ENCODE peak calls at places on chromosome 19, in six cellular contexts. K is T-cell; P is activated CD4-positive, CD25-positive, alpha-beta regulatory T cell; V is Daoy; Z is Caki2; J is left ventricle myocardium inferior. M is an unnamed sample.

GRCh38 chr19:57648336-57649003 is 15.5 kb downstream of the ZNF211 start:
- DNase-seq in K (no peak), P (no peak), V (no peak), Z (no peak), J (no peak), M (no peak)

GRCh38 chr19:41452584-41453275 is 9.8 kb downstream of the ERICH4 start:
- DNase-seq in K (no peak), P (no peak), V (no peak), Z (no peak), J (no peak), M (no peak)

GRCh38 chr19:3664879-3665642 is 35.2 kb downstream of the PIP5K1C start:
- DNase-seq in K (no peak), P (no peak), V (no peak), Z (no peak), J (no peak), M (no peak)

GRCh38 chr19:1090731-1091543 is 4.2 kb downstream of the POLR2E start:
- DNase-seq in K (no peak), P (no peak), V (no peak), Z (no peak), J (no peak), M (no peak)

GRCh38 chr19:16773939-16774338 is 54.3 kb downstream of the NWD1 start:
- DNase-seq in K (no peak), P (no peak), V (no peak), Z (no peak), J (no peak), M (no peak)

GRCh38 chr19:43759515-43759914 is 4.8 kb upstream of the SMG9 start:
- DNase-seq in K (no peak), P (no peak), V (peak; percentile 76), Z (peak; percentile 74), J (no peak), M (peak; percentile 86)

GRCh38 chr19:58466089-58466759 is 656 bp upstream of the ZNF324 start:
- DNase-seq in K (no peak), P (no peak), V (no peak), Z (no peak), J (no peak), M (no peak)

GRCh38 chr19:18665771-18666202 is 17.7 kb upstream of the CRTC1 start:
- DNase-seq in K (no peak), P (no peak), V (no peak), Z (no peak), J (no peak), M (no peak)

GRCh38 chr19:16928351-16928750 is 39.6 kb downstream of the F2RL3 start:
- DNase-seq in K (no peak), P (no peak), V (no peak), Z (no peak), J (no peak), M (no peak)

GRCh38 chr19:20278342-20278741 is 111.3 kb downstream of the ZNF486 start:
- DNase-seq in K (no peak), P (no peak), V (peak; percentile 40), Z (peak; percentile 17), J (no peak), M (no peak)

GRCh38 chr19:19549804-19550453 is 11.9 kb downstream of the CILP2 start:
- DNase-seq in K (no peak), P (no peak), V (no peak), Z (no peak), J (no peak), M (no peak)

GRCh38 chr19:29896790-29897189 is 45.2 kb upstream of the URI1 start:
- DNase-seq in K (no peak), P (no peak), V (no peak), Z (no peak), J (no peak), M (no peak)

GRCh38 chr19:5058456-5059190 is 89.7 kb downstream of the KDM4B start:
- DNase-seq in K (no peak), P (no peak), V (peak; percentile 35), Z (no peak), J (no peak), M (no peak)

GRCh38 chr19:802497-802887 is 5.2 kb downstream of the PTBP1 start:
- DNase-seq in K (no peak), P (no peak), V (no peak), Z (no peak), J (no peak), M (no peak)

GRCh38 chr19:35247526-35248309 is 1.1 kb upstream of the LSR start:
- DNase-seq in K (no peak), P (no peak), V (peak; percentile 76), Z (peak; percentile 96), J (no peak), M (peak; percentile 89)

GRCh38 chr19:42281175-42282035 is 12.4 kb downstream of the CIC start:
- DNase-seq in K (no peak), P (no peak), V (peak; percentile 75), Z (no peak), J (peak; percentile 69), M (peak; percentile 56)

GRCh38 chr19:16326401-16327130 is 1.9 kb downstream of the KLF2 start:
- DNase-seq in K (peak; percentile 58), P (no peak), V (no peak), Z (no peak), J (no peak), M (no peak)

GRCh38 chr19:2302319-2303208 is 5.4 kb downstream of the LINGO3 start:
- DNase-seq in K (no peak), P (no peak), V (no peak), Z (no peak), J (peak; percentile 56), M (no peak)

GRCh38 chr19:19134687-19135158 is 3.6 kb downstream of the TMEM161A start:
- DNase-seq in K (peak; percentile 33), P (no peak), V (no peak), Z (no peak), J (peak; percentile 82), M (no peak)

GRCh38 chr19:17110599-17110966 is 35.0 kb downstream of the MYO9B start:
- DNase-seq in K (no peak), P (no peak), V (no peak), Z (no peak), J (no peak), M (no peak)

GRCh38 chr19:10379880-10380310 is 477 bp downstream of the TYK2 start:
- DNase-seq in K (no peak), P (no peak), V (no peak), Z (no peak), J (no peak), M (peak; percentile 30)

GRCh38 chr19:426725-427445 is 17.9 kb upstream of the C2CD4C start:
- DNase-seq in K (no peak), P (no peak), V (no peak), Z (no peak), J (no peak), M (no peak)

GRCh38 chr19:7067716-7068115 is 1.8 kb upstream of the ZNF557 start:
- DNase-seq in K (no peak), P (no peak), V (no peak), Z (no peak), J (no peak), M (no peak)

GRCh38 chr19:48424694-48425219 is 21.0 kb upstream of the GRWD1 start:
- DNase-seq in K (no peak), P (no peak), V (peak; percentile 87), Z (peak; percentile 79), J (no peak), M (peak; percentile 63)

GRCh38 chr19:38395381-38396127 is 7.1 kb downstream of the SPRED3 start:
- DNase-seq in K (no peak), P (no peak), V (no peak), Z (no peak), J (no peak), M (no peak)

GRCh38 chr19:279231-279630 is 12.0 kb downstream of the PLPP2 start:
- DNase-seq in K (no peak), P (no peak), V (no peak), Z (no peak), J (no peak), M (no peak)

GRCh38 chr19:1360818-1361461 is 22.8 kb upstream of the NDUFS7 start:
- DNase-seq in K (no peak), P (no peak), V (peak; percentile 80), Z (no peak), J (peak; percentile 78), M (no peak)